ENCODE peak calls at places on chromosomes 5 and 9, in four cellular contexts. C is H1, A is GM12878, N is K562. X is an unnamed sample.
A peak's percentile ranks its signal among the peaks of the same experiment; 100 is the strongest.

GRCh38 chr9:121529237-121529987 is 29.8 kb upstream of the GGTA1 start:
- DNase-seq in C (no peak), A (no peak), N (no peak), X (peak; percentile 83)

GRCh38 chr5:178118345-178118744 is 5.0 kb downstream of the N4BP3 start:
- DNase-seq in C (no peak), A (no peak), N (no peak), X (no peak)

GRCh38 chr9:75979362-75979761 is 88.9 kb downstream of the PCSK5 start:
- DNase-seq in C (no peak), A (no peak), N (no peak), X (no peak)

GRCh38 chr9:83154087-83154736 is 91.3 kb upstream of the RASEF start:
- DNase-seq in C (no peak), A (peak; percentile 31), N (no peak), X (no peak)

GRCh38 chr5:82605441-82605973 is 327.4 kb upstream of the RPS23 start:
- DNase-seq in C (no peak), A (no peak), N (no peak), X (no peak)

GRCh38 chr5:104186100-104186499 is 623.5 kb upstream of the NUDT12 start:
- DNase-seq in C (no peak), A (no peak), N (no peak), X (no peak)

GRCh38 chr9:110089681-110090370 is 118.1 kb downstream of the C9orf152 start:
- DNase-seq in C (no peak), A (no peak), N (no peak), X (no peak)

GRCh38 chr9:107462691-107463090 is 26.9 kb downstream of the KLF4 start:
- DNase-seq in C (no peak), A (no peak), N (no peak), X (no peak)

GRCh38 chr5:110916373-110917049 is 155.0 kb upstream of the TSLP start:
- DNase-seq in C (no peak), A (no peak), N (no peak), X (no peak)

GRCh38 chr5:16179936-16180788 is 571 bp upstream of the MARCHF11 start:
- DNase-seq in C (no peak), A (no peak), N (no peak), X (no peak)

GRCh38 chr9:23822331-23823169 is 3.5 kb downstream of the ELAVL2 start:
- DNase-seq in C (no peak), A (no peak), N (no peak), X (peak; percentile 17)

GRCh38 chr9:134689320-134690181 is 47.9 kb downstream of the COL5A1 start:
- DNase-seq in C (peak; percentile 21), A (no peak), N (peak; percentile 81), X (peak; percentile 88)

GRCh38 chr5:36444582-36444999 is 142.9 kb upstream of the RANBP3L start:
- DNase-seq in C (no peak), A (no peak), N (no peak), X (no peak)
- TF ChIP-seq POLR2AphosphoS5 in C (no peak), A (no peak), N (no peak), X (no peak)

DNA sequence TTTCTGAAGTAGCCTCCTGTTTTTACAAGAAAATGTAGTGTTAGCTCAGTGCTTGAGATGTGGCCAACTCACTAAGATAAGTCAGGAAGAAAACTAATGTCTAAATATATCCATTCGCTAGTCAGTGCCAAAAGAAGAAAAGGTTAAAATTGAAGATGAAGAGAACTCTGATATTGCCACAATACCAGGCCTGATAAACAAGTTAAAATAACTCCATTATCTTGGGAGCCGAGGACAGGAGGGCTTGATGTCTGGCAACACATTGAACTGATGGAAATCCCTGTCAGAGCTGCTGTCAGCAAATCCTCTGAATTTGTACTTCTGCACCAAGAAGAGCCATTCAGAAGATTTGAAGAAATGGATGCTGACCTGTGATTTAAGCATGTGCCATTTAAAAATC is 103.4 kb downstream of the LRRC70 start:
- DNase-seq in C (no peak), A (no peak), N (no peak), X (no peak)
- TF ChIP-seq NRF1 in C (no peak), A (no peak), N (no peak), X (no peak)

GRCh38 chr5:142974449-142974848 is 204.3 kb downstream of the ARHGAP26 start:
- DNase-seq in C (no peak), A (no peak), N (no peak), X (no peak)
- TF ChIP-seq MAX in C (no peak), A (no peak), N (no peak), X (no peak)

GRCh38 chr5:141848771-141849370 is 29.3 kb downstream of the PCDH1 start:
- DNase-seq in C (peak; percentile 83), A (no peak), N (peak; percentile 74), X (no peak)

GRCh38 chr5:141850183-141850768 is 27.9 kb downstream of the PCDH1 start:
- DNase-seq in C (no peak), A (no peak), N (peak; percentile 61), X (peak; percentile 83)

GRCh38 chr5:141850786-141851185 is 27.4 kb downstream of the PCDH1 start:
- DNase-seq in C (no peak), A (no peak), N (peak; percentile 59), X (peak; percentile 54)

GRCh38 chr5:141851195-141851874 is 26.9 kb downstream of the PCDH1 start:
- DNase-seq in C (no peak), A (no peak), N (no peak), X (no peak)

DNA sequence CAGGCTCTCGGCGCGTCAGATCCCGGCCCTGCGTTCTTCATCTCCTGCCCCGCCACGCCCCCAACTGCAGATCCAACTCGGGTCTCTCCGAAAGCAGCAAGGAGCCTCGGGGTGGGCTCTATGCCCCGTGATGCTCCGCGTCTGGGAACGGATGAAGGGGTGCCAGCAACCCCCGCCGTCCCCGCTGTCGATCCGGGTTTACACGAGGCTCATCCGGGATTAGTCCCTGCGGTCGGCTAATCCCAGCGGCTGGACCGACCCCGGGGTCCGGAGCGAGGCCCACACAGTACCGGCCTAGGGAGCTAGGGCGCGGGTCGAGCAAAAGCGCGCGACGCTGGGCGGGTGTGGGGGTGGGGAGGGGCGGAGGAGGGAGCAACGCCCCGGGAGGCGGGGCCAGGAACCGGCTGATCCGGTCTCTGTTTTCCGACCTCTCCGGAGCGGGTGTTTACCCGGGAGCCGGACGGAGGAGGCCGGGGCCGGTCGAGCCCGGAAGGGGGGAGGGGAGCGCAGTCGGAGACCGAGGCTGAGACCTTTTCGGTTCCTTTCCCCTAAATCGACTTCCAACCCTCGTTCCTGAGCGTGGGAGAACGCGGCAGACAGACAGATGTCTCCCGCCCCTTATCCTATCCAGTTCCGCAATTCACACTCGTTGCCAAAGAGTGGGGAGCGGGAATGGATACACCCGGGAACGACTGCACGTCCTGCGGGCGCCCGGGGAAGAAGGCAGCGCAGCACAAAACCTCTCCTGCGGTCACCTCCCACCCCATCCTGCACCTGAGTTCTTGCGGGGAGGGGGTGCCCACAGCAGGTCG is 28.6 kb downstream of the PCDH1 start:
- DNase-seq in C (peak; percentile 58), A (no peak), N (peak; percentile 93), X (peak; percentile 95)
- TF ChIP-seq POLR2AphosphoS5 in C (no peak), A (peak; percentile 70), N (peak; percentile 85), X (peak; percentile 75)

GRCh38 chr5:124952079-124952478 is 205.6 kb upstream of the ZNF608 start:
- DNase-seq in C (no peak), A (peak; percentile 69), N (no peak), X (no peak)
- TF ChIP-seq NRF1 in C (no peak), A (no peak), N (no peak), X (no peak)